ENCODE peak calls at places on chromosomes 3 and 15, in five cellular contexts. Z is neural progenitor cell, K is right lobe of liver, X is breast epithelium, I is heart right ventricle. P is an unnamed sample.

GRCh38 chr15:25091421-25092158 is 136.8 kb downstream of the SNRPN start:
- DNase-seq in Z (no peak), K (no peak), X (no peak), I (no peak), P (no peak)

GRCh38 chr3:71423151-71423906 is 160.2 kb downstream of the FOXP1 start:
- DNase-seq in Z (peak; percentile 13), K (no peak), X (no peak), I (no peak), P (no peak)

GRCh38 chr3:148758303-148758884 is 60.7 kb downstream of the AGTR1 start:
- DNase-seq in Z (peak; percentile 18), K (no peak), X (no peak), I (no peak), P (no peak)

GRCh38 chr3:38823722-38824121 is 7.7 kb upstream of the SCN10A start:
- DNase-seq in Z (peak; percentile 47), K (no peak), X (no peak), I (no peak), P (no peak)

GRCh38 chr3:124174910-124175874 is 183.3 kb upstream of the ROPN1 start:
- DNase-seq in Z (no peak), K (no peak), X (no peak), I (no peak), P (no peak)

GRCh38 chr15:64134322-64134829 is 17.2 kb upstream of the SNX22 start:
- DNase-seq in Z (no peak), K (no peak), X (peak; percentile 71), I (peak; percentile 70), P (no peak)

GRCh38 chr15:26712350-26712749 is 60.5 kb downstream of the GABRB3 start:
- DNase-seq in Z (no peak), K (no peak), X (no peak), I (no peak), P (no peak)

GRCh38 chr3:32297366-32297765 is 58.9 kb downstream of the CMTM8 start:
- DNase-seq in Z (no peak), K (no peak), X (no peak), I (no peak), P (peak; percentile 29)

GRCh38 chr15:60704129-60704528 is 225.2 kb upstream of the ICE2 start:
- DNase-seq in Z (no peak), K (no peak), X (no peak), I (no peak), P (no peak)

GRCh38 chr15:64532515-64532914 is 72.1 kb downstream of the ZNF609 start:
- DNase-seq in Z (no peak), K (no peak), X (no peak), I (no peak), P (no peak)

GRCh38 chr3:8768364-8769087 is 887 bp downstream of the OXTR start:
- DNase-seq in Z (no peak), K (no peak), X (no peak), I (no peak), P (no peak)

GRCh38 chr3:134458451-134458850 is 27.3 kb downstream of the ANAPC13 start:
- DNase-seq in Z (no peak), K (no peak), X (no peak), I (no peak), P (no peak)

GRCh38 chr15:40275954-40276353 is 6.9 kb downstream of the ANKRD63 start:
- DNase-seq in Z (no peak), K (no peak), X (no peak), I (no peak), P (no peak)

GRCh38 chr3:151761581-151761980 is 27.9 kb downstream of the AADACL2 start:
- DNase-seq in Z (no peak), K (no peak), X (no peak), I (no peak), P (no peak)

GRCh38 chr15:41817327-41817726 is 10.6 kb upstream of the JMJD7 start:
- DNase-seq in Z (no peak), K (peak; percentile 38), X (no peak), I (no peak), P (no peak)

GRCh38 chr3:32969656-32970055 is 18.2 kb downstream of the CCR4 start:
- DNase-seq in Z (no peak), K (no peak), X (no peak), I (no peak), P (no peak)

GRCh38 chr3:136070334-136070733 is 104.8 kb downstream of the PPP2R3A start:
- DNase-seq in Z (no peak), K (no peak), X (no peak), I (no peak), P (no peak)

GRCh38 chr15:38879909-38880471 is 315.4 kb upstream of the RASGRP1 start:
- DNase-seq in Z (no peak), K (no peak), X (no peak), I (peak; percentile 9), P (no peak)

GRCh38 chr15:98878172-98878571 is 129.4 kb downstream of the PGPEP1L start:
- DNase-seq in Z (no peak), K (no peak), X (no peak), I (no peak), P (no peak)

GRCh38 chr3:170007031-170007663 is 30.6 kb upstream of the GPR160 start:
- DNase-seq in Z (no peak), K (no peak), X (no peak), I (no peak), P (no peak)

GRCh38 chr3:113277886-113278598 is 66.7 kb downstream of the BOC start:
- DNase-seq in Z (no peak), K (no peak), X (no peak), I (no peak), P (no peak)

GRCh38 chr15:88202231-88202630 is 54.3 kb downstream of the NTRK3 start:
- DNase-seq in Z (no peak), K (no peak), X (no peak), I (no peak), P (no peak)

GRCh38 chr3:154023148-154023547 is 98.0 kb upstream of the ARHGEF26 start:
- DNase-seq in Z (no peak), K (no peak), X (no peak), I (no peak), P (no peak)

GRCh38 chr15:77623008-77623877 is 9.5 kb downstream of the LINGO1 start:
- DNase-seq in Z (no peak), K (no peak), X (no peak), I (no peak), P (no peak)

GRCh38 chr3:24682141-24682547 is 187.5 kb upstream of the THRB start:
- DNase-seq in Z (no peak), K (no peak), X (no peak), I (no peak), P (no peak)

GRCh38 chr3:193791041-193792032 is 198.3 kb downstream of the OPA1 start:
- DNase-seq in Z (no peak), K (no peak), X (no peak), I (no peak), P (no peak)

GRCh38 chr15:28191832-28192231 is 92.7 kb upstream of the OCA2 start:
- DNase-seq in Z (peak; percentile 38), K (no peak), X (no peak), I (peak; percentile 54), P (no peak)

GRCh38 chr3:81666502-81667121 is 94.8 kb downstream of the GBE1 start:
- DNase-seq in Z (no peak), K (no peak), X (no peak), I (no peak), P (peak; percentile 2)

GRCh38 chr3:112149136-112149535 is 16.1 kb upstream of the GCSAM start:
- DNase-seq in Z (no peak), K (no peak), X (no peak), I (no peak), P (no peak)

DNA sequence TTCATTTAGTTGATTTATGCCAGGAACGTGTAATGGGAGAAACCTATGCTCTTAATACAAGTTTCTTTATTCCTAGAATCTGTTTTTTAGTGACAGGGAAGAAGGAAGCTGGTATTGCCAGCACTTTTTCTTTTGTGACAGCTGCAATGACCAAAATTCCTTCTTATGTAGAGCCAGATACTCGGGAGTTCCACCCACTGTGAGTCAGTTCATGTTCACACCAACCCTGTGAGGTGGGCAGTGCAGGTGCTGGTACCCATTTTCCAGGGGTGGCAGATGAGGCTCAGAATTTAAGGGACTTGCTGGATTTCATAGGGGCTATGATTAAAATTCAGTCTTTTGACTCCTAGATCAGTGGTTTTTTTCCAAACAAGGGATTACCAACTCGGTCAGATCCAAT is 34.7 kb downstream of the OXNAD1 start:
- DNase-seq in Z (no peak), K (no peak), X (no peak), I (no peak), P (no peak)
- H3K27ac ChIP-seq in Z (no peak overlapping the region), K (no peak overlapping the region), X (no peak overlapping the region), I (peak overlapping the region; percentile 48), P (peak overlapping the region; percentile 66)

DNA sequence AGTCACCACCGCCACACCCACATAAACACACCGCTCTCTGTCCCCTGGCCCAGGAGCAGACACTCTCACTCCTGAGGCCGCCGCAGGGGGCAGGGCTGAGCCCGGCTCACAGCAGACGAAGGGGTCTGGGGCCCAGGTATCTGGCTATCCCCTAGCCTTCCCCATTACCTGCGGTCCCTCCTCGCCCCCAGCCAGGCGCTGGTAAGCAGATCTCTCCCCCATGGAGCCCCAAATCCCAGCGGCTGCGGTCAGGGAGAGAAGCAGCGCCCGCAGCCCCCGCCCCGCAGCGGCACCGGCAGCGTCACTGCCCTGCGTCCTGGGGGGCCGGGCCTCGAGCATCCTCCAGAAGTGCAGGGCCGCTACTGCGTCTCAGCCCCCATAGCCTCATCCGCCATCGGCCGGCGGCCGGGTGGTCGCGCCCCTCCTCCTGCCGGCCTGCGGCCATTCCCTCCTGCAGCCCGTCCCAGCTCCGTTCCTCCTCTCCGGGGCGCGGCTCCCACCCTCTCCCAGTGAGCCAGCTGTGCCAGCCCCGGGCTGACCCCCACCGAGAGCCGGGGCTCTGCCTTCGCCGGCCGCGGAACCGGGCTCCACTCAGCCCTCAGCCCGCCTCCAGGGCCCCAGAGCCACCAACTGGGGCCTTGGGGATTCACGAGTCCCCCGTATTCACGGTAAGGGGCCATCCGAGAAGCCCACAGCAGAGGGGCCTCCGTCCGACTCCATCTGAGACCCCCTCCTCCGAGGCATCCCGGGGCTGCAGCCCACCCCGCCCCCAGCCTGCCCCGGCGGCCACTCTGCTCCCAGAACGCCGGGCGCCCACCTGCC is 13.1 kb downstream of the TNK2 start:
- DNase-seq in Z (peak; percentile 61), K (peak; percentile 74), X (no peak), I (peak; percentile 57), P (peak; percentile 60)
- H3K4me1 ChIP-seq in Z (peaks cover 45% of the 10 kb centered on the region), K (peaks cover 42% of the 10 kb centered on the region), X (peaks cover 34% of the 10 kb centered on the region), I (peaks cover 30% of the 10 kb centered on the region), P (peaks cover 7% of the 10 kb centered on the region)

DNA sequence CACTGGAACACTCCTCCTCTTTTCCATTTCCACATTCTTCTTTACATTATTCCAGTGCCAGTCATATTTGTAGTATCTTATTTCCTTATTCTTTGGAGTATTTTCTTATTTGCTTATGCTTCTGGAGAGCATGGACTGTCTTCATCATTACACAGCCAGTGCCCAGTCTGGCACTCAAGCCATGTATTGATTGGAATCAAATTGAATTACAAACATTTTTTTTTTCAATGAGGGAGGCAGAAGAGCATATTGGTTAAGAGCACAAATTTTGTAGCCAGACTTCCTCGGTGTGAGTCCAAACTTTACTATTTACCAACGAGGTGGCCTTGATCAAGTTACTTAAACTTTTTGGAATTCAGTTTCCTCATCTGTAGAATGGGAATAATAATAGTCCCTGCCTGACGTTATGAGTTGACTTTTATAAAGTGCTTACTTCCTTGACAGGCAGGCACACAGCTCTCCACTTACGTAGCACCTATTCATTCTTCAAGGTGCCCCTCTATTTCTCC is 186.6 kb upstream of the BCL6 start:
- DNase-seq in Z (no peak), K (no peak), X (no peak), I (no peak), P (no peak)
- H3K4me3 ChIP-seq in Z (no peak overlapping the region), K (no peak overlapping the region), X (no peak overlapping the region), I (no peak overlapping the region), P (no peak overlapping the region)

DNA sequence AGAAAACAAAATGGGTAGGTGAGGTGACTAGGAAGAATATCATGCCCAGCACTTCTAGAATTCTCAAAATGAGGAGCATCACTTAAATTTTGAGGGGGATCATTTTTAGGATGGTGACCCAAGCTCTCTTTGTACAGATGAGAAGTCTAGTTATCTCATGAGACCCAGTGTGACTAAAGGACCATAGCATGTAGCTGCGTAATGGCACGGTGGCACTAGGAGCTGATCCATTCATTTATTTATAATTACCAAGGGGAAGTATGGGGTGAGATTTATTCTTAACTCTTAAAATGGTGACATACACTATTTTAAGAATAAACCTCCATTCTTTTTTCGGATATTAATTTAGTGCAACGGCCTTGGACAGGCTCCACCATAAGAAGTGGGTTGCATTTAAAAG is 8.3 kb downstream of the IQGAP1 start:
- DNase-seq in Z (no peak), K (no peak), X (no peak), I (no peak), P (no peak)
- H3K27ac ChIP-seq in Z (no peak overlapping the region), K (no peak overlapping the region), X (peak overlapping the region; percentile 77), I (no peak overlapping the region), P (peak overlapping the region; percentile 3)